ENCODE peak calls at places on chromosomes 3 and 15, in four cellular contexts. Q is nucleus accumbens, N is T-helper 1 cell, U is mesothelial cell of epicardium. Z is an unnamed sample.

GRCh38 chr15:90903733-90904536 is 833 bp downstream of the MAN2A2 start:
- DNase-seq in Q (no peak), N (no peak), U (no peak), Z (no peak)

GRCh38 chr15:68982976-68983550 is 31.4 kb upstream of the NOX5 start:
- DNase-seq in Q (no peak), N (no peak), U (no peak), Z (no peak)

GRCh38 chr3:4897765-4898453 is 81.3 kb upstream of the BHLHE40 start:
- DNase-seq in Q (no peak), N (no peak), U (no peak), Z (no peak)

GRCh38 chr3:22386107-22386506 is 635.1 kb upstream of the ZNF385D start:
- DNase-seq in Q (no peak), N (no peak), U (no peak), Z (no peak)

GRCh38 chr3:150274372-150274771 is 133.7 kb upstream of the TSC22D2 start:
- DNase-seq in Q (no peak), N (no peak), U (no peak), Z (no peak)

GRCh38 chr15:98906712-98907083 is 100.9 kb downstream of the PGPEP1L start:
- DNase-seq in Q (no peak), N (no peak), U (no peak), Z (no peak)

GRCh38 chr3:159077860-159078259 is 276.0 kb downstream of the MFSD1 start:
- DNase-seq in Q (no peak), N (no peak), U (no peak), Z (no peak)

GRCh38 chr15:66729339-66729951 is 27.4 kb downstream of the SMAD6 start:
- DNase-seq in Q (no peak), N (no peak), U (no peak), Z (no peak)

GRCh38 chr3:90039994-90040393 is 932.6 kb downstream of the EPHA3 start:
- DNase-seq in Q (no peak), N (no peak), U (no peak), Z (no peak)

GRCh38 chr15:84398763-84399701 is 163.5 kb downstream of the GOLGA6L4 start:
- DNase-seq in Q (no peak), N (no peak), U (no peak), Z (no peak)

Z was measured in activated CD8-positive, alpha-beta memory T cell treated with anti-CD3 and anti-CD28 coated beads for 4 hours.